ENCODE peak calls at places on chromosomes 2 and 18, in four cellular contexts. X, F, A and S are unnamed samples.
A peak's percentile ranks its signal among the peaks of the same experiment; 100 is the strongest.

GRCh38 chr2:164073053-164073757 is 337.4 kb upstream of the FIGN start:
- DNase-seq in X (no peak), F (no peak), A (no peak), S (no peak)

GRCh38 chr2:24708537-24709152 is 84.5 kb downstream of the PTRHD1 start:
- DNase-seq in X (peak; percentile 82), F (no peak), A (no peak), S (no peak)

GRCh38 chr2:6876299-6876698 is 1.3 kb upstream of the RSAD2 start:
- DNase-seq in X (no peak), F (no peak), A (no peak), S (no peak)

GRCh38 chr2:134460583-134460998 is 206.7 kb downstream of the MGAT5 start:
- DNase-seq in X (peak; percentile 47), F (peak; percentile 91), A (peak; percentile 36), S (no peak)

GRCh38 chr18:3525870-3526420 is 76.0 kb downstream of the TGIF1 start:
- DNase-seq in X (no peak), F (no peak), A (peak; percentile 7), S (no peak)

GRCh38 chr2:236963631-236964030 is 122.1 kb upstream of the COPS8 start:
- DNase-seq in X (no peak), F (no peak), A (no peak), S (no peak)

GRCh38 chr2:15354596-15355359 is 206.4 kb downstream of the NBAS start:
- DNase-seq in X (no peak), F (no peak), A (no peak), S (no peak)

GRCh38 chr2:189412330-189412953 is 28.8 kb upstream of the WDR75 start:
- DNase-seq in X (peak; percentile 74), F (no peak), A (peak; percentile 61), S (no peak)

GRCh38 chr2:69744456-69744855 is 2.5 kb downstream of the ANXA4 start:
- DNase-seq in X (no peak), F (no peak), A (no peak), S (no peak)

DNA sequence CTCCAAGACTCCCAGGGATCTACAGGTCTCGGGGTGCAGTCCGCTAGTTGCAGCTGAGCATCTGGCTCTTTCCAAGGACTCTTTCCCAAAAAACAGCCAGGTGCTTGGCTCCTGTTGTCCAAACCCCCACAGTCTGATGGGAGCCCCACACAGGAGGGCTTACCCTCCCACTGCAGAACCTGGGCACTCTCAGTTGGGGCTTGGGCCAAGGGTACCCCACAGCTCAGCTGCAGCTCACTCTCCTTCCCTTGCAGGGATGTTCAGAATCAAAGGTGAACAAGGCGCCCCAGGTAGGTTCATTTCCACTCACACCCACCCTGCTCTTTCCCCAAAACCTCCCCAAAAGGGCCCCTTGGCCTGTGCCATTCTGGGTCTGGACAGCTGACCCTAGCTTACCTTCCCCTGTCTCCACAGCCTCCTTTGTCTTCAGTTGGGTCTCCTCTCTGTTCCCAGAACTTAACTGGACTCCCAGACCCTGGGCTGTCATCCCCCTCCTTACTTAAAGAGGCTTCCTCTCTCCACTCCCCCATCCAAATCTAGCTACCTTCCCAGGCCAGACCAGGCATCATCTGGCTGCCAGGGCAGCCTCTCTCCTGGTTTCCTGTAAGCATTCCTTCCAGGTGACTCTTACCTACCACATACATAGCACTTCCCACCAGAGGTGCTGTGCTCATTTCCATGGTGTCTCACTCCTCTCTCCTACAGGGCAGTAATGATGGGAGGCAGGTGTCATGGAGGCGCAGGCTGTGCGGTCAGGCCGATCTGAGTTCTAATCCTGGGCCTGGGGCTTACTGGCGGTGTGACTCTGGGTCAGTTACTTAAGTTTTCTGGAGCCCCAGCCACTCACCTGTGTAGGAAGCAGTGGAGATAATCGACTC is 29.5 kb downstream of the MARCO start:
- DNase-seq in X (no peak), F (no peak), A (no peak), S (no peak)
- TF ChIP-seq CTCF in X (no peak), F (no peak), A (no peak), S (no peak)

DNA sequence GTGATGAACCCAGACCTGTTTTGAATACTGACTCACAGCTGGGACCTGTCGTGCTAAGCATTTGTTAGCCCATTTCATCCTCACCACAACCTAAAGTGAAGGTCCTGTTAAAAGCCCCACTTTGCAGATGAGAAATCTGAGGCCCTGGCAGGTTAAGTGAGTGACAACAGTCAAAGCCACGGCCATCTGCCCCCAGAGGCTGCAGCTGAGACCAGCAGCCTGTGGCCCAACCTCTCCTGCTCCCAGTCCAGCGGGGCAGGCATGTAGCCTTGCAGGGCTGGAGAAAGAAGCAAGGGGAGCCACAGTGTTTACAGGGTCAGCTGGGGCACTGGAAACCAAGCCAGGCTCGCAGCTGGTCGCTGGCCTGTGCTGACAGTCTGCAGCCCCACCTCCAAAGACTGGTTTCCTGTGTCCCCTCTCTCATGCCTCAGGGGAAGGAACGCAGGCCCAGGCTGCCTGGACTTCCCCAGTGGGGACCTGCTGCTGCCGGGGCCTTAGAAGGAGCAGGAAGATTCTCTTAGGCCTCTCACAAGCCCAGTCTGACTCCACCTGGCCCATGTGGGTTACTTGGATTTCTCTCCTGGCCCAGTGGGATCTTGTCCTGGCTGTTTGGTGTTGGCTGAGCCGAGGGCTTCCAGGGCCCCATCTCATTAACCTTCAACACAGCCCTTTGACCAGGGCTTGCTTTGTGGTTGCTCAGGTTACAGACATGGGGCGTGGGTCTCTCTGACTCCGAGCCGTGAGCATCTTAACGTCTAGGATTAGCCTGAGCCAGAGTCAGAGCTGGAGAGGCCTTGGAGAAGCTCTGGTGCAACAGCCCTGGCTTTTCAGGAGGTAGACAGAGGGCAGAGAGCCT is 1.7 kb downstream of the INPP5D start:
- DNase-seq in X (peak; percentile 16), F (no peak), A (peak; percentile 23), S (peak; percentile 43)
- TF ChIP-seq CTCF in X (peak; percentile 2), F (no peak), A (no peak), S (no peak)

GRCh38 chr2:40358783-40359182 is 93.1 kb downstream of the SLC8A1 start:
- DNase-seq in X (no peak), F (no peak), A (no peak), S (no peak)

GRCh38 chr2:40363631-40364030 is 88.3 kb downstream of the SLC8A1 start:
- DNase-seq in X (peak; percentile 40), F (no peak), A (no peak), S (no peak)

GRCh38 chr2:40357667-40358066 is 94.2 kb downstream of the SLC8A1 start:
- DNase-seq in X (peak; percentile 70), F (no peak), A (no peak), S (no peak)

GRCh38 chr2:40361478-40361877 is 90.4 kb downstream of the SLC8A1 start:
- DNase-seq in X (no peak), F (no peak), A (no peak), S (no peak)

GRCh38 chr2:40360652-40361051 is 91.2 kb downstream of the SLC8A1 start:
- DNase-seq in X (peak; percentile 31), F (no peak), A (no peak), S (no peak)
- TF ChIP-seq CTCF in X (peak; percentile 25), F (no peak), A (no peak), S (no peak)

GRCh38 chr2:148557844-148558436 is 86.6 kb upstream of the EPC2 start:
- DNase-seq in X (no peak), F (no peak), A (no peak), S (no peak)
- TF ChIP-seq CTCF in X (no peak), F (no peak), A (no peak), S (no peak)